ENCODE peak calls at places on chromosomes 4 and X, in ten cellular contexts. A is psoas muscle, V is esophagus muscularis mucosa, Y is AG09309, I is glutamatergic neuron, K is BE2C, Q is GM13976, U is endodermal cell, B is GM20000, C is H9. N is an unnamed sample.

GRCh38 chrX:28170713-28171112 is 189.5 kb upstream of the DCAF8L1 start:
- DNase-seq in V (no peak), B (no peak), U (no peak), K (no peak), A (no peak), Y (no peak), Q (no peak), C (no peak), I (no peak), N (no peak)

GRCh38 chr4:2478220-2478619 is 9.3 kb downstream of the RNF4 start:
- DNase-seq in Q (no peak), Y (no peak), U (no peak), C (no peak), K (no peak), V (no peak), I (no peak), A (no peak), B (no peak), N (no peak)

GRCh38 chrX:19593684-19594083 is 78.4 kb upstream of the MAP3K15 start:
- DNase-seq in I (no peak), K (peak), V (no peak), Q (no peak), A (no peak), B (peak), Y (no peak), U (no peak), C (no peak), N (peak)

GRCh38 chr4:77619408-77619807 is 13.8 kb downstream of the CXCL13 start:
- DNase-seq in U (no peak), B (no peak), K (no peak), C (no peak), I (no peak), A (no peak), Y (no peak), V (no peak), Q (no peak), N (no peak)

GRCh38 chr4:5970381-5971076 is 47.7 kb downstream of the C4orf50 start:
- DNase-seq in Y (no peak), Q (no peak), C (no peak), K (no peak), U (peak), A (no peak), B (no peak), I (no peak), V (no peak), N (no peak)

GRCh38 chrX:39261446-39262147 is 460.3 kb downstream of the MID1IP1 start:
- DNase-seq in I (no peak), B (peak), Y (no peak), U (peak), C (no peak), A (no peak), Q (peak), V (no peak), K (peak), N (no peak)

GRCh38 chrX:79413009-79413408 is 45.9 kb upstream of the ITM2A start:
- DNase-seq in I (no peak), U (no peak), A (no peak), V (no peak), B (peak), Y (no peak), Q (peak), C (no peak), K (no peak), N (no peak)

GRCh38 chr4:149145803-149146202 is 669.8 kb downstream of the IQCM start:
- DNase-seq in B (no peak), Q (no peak), A (no peak), C (no peak), V (no peak), I (no peak), Y (peak), K (no peak), U (no peak), N (no peak)

GRCh38 chrX:15947648-15948317 is 93.2 kb upstream of the AP1S2 start:
- DNase-seq in K (no peak), Q (no peak), U (peak), I (no peak), Y (peak), V (no peak), B (no peak), C (peak), A (no peak), N (peak)

GRCh38 chr4:118112647-118113046 is 78.4 kb downstream of the NDST3 start:
- DNase-seq in B (no peak), U (no peak), A (no peak), V (no peak), I (no peak), Q (no peak), C (no peak), Y (no peak), K (no peak), N (no peak)

GRCh38 chr4:134001057-134001456 is 200.5 kb downstream of the PABPC4L start:
- DNase-seq in I (no peak), A (no peak), V (no peak), U (no peak), K (no peak), B (no peak), Q (no peak), C (no peak), Y (no peak), N (no peak)

GRCh38 chr4:169407217-169407845 is 136.6 kb upstream of the SH3RF1 start:
- DNase-seq in Q (no peak), K (no peak), I (no peak), Y (no peak), C (no peak), B (no peak), U (peak), A (no peak), V (no peak), N (no peak)

GRCh38 chr4:26048378-26048882 is 134.4 kb downstream of the SMIM20 start:
- DNase-seq in K (no peak), I (no peak), Y (peak), V (no peak), C (no peak), U (no peak), A (peak), B (no peak), Q (no peak), N (peak)

GRCh38 chr4:183430987-183431347 is 13.5 kb upstream of the CDKN2AIP start:
- DNase-seq in B (no peak), V (no peak), Q (no peak), U (no peak), A (no peak), Y (no peak), I (no peak), C (no peak), K (no peak), N (no peak)

DNA sequence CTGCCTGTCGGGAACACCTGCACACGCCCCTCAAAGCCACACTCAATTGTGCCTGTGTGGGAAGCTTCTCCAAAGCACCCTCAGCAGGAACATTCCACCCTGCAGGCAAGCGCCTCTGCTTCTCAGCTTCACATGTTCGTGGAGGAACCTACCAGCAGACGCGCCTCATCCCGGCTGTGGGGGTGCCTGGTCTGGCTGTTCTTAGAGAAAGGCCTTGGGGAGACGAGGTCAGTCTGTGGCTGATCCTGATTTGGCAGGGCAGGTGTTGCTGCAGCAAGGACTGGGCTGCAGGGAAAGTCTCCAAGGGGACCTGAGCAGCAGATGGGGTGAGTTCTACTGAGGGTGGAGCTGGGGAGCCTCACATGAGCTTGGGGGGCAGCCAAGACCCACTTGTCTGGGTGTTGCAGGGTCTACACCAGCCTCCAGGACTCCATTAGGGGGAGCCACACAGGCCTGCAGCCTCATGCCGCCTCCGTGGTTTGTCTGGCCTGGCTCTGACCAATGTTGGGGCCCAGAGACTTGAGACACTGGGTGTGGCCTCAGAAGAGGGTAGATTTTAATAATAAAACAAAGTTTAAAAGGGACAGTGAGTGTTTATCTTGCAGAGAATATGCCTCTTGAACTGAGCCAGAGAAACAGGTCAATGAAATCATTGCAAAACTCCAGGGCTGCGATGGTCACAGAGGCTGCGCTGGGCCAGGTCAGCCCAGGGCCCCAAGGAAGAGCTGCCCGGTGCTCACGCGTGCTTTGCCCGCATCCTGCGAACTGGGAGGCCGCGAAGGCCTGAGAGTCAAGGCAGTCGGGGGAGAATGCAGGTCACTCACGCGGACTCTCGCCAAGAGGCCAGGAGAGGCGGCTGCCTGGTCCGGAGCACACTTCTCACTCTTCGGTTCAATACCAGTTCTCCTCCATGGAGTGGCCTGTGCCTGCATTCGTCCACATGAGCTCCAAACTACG is 21.1 kb downstream of the RNF212 start:
- DNase-seq in K (no peak), C (peak), V (no peak), B (no peak), U (peak), Y (no peak), A (no peak), Q (no peak), I (no peak), N (no peak)
- TF ChIP-seq CTCF in K (peak), C (peak), V (no peak), B (peak), U (peak), Y (no peak), A (no peak), Q (no peak), I (no peak), N (no peak)

GRCh38 chrX:139967300-139967699 is 2.0 kb upstream of the CXorf66 start:
- DNase-seq in B (peak), Q (peak), Y (no peak), V (no peak), K (peak), C (no peak), A (no peak), U (peak), I (no peak), N (no peak)
- TF ChIP-seq CTCF in B (no peak), Q (no peak), Y (peak), V (no peak), K (peak), C (peak), A (no peak), U (peak), I (no peak), N (no peak)

GRCh38 chrX:2656243-2656836 is 34.8 kb upstream of the CD99 start:
- DNase-seq in K (no peak), Y (no peak), U (peak), B (no peak), C (no peak), A (no peak), V (no peak), I (no peak), Q (no peak), N (no peak)

GRCh38 chrX:2650037-2650436 is 41.1 kb upstream of the CD99 start:
- DNase-seq in Y (no peak), V (no peak), U (no peak), C (no peak), B (no peak), Q (no peak), A (no peak), I (no peak), K (no peak), N (no peak)

GRCh38 chrX:2650865-2651264 is 40.2 kb upstream of the CD99 start:
- DNase-seq in U (no peak), Q (no peak), C (no peak), V (no peak), A (no peak), I (no peak), B (no peak), K (no peak), Y (no peak), N (no peak)

GRCh38 chrX:2654436-2655340 is 36.4 kb upstream of the CD99 start:
- DNase-seq in V (no peak), A (no peak), K (no peak), Q (no peak), U (peak), C (no peak), B (no peak), Y (no peak), I (no peak), N (no peak)

DNA sequence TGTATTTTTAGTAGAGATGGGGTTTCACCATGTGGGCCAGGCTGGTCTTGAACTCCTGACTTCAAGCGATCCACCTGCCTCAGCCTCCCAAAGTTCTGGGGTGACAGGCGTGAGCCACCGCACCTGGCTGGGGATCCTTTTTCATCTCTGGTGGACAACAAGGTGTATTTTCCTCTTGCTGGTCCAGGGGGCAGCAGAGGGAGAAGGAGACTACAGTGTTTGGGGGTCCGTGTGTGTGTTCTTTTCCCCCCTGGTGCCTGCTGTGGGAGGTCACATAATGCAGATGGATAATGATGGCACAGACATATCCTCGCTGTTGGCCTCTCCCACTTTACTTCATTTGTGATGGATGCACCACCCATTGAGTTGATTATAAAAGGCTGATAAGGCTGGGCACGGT is 39.0 kb upstream of the CD99 start:
- DNase-seq in Q (no peak), A (no peak), Y (no peak), V (no peak), I (no peak), C (peak), U (peak), K (no peak), B (no peak), N (no peak)
- TF ChIP-seq CTCF in Q (no peak), A (no peak), Y (no peak), V (no peak), I (no peak), C (peak), U (peak), K (no peak), B (no peak), N (no peak)

GRCh38 chrX:307261-308111 is 11.1 kb downstream of the GTPBP6 start:
- DNase-seq in B (no peak), I (no peak), A (peak), Y (no peak), C (no peak), U (no peak), Q (peak), K (no peak), V (no peak), N (no peak)
- TF ChIP-seq CTCF in B (no peak), I (no peak), A (no peak), Y (no peak), C (peak), U (peak), Q (no peak), K (no peak), V (no peak), N (no peak)

GRCh38 chrX:71616672-71617529 is 1.4 kb downstream of the CXCR3 start:
- DNase-seq in U (peak), I (no peak), K (no peak), Y (no peak), Q (peak), V (no peak), B (no peak), C (peak), A (no peak), N (no peak)
- TF ChIP-seq CTCF in U (peak), I (no peak), K (no peak), Y (no peak), Q (no peak), V (no peak), B (no peak), C (peak), A (no peak), N (no peak)

DNA sequence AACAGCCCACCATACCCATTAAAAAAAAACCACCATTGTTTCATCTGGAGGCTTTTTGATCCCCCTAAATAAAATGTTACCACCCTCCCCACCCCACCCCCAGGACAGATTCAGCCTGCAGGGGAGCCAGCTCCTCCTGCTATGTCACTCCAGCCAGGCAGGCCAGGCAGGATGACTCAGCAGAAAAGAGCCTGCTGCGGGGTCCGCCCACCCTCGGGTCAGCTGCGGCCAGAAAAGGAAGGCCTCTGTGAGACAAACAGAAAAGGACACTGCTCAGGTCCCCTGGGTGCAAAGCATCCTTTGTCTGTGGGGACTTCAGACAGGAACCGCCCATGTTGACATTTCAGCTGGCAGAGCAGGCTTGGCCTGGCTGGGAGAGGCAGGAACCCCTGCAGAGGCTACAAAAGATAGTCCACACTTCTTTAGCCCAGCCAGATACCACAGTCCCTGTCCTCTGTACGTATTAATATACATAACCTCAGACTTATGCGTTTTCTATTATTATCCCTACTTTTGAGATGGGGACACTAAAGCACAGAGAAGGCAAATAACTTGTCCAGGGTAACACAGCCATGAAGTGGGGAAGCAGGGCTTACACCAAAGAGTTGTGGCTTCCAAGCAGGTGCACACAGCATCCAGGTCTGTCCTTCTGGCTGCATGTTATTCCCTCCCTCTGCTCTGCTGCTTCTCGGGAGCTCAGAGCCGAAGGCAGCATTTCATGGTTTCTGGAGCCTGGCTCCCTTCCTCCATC is 147.7 kb downstream of the CPEB2 start:
- DNase-seq in B (peak), I (peak), Q (peak), V (peak), C (peak), Y (peak), A (peak), U (peak), K (peak), N (peak)
- TF ChIP-seq CTCF in B (no peak), I (no peak), Q (no peak), V (no peak), C (no peak), Y (peak), A (no peak), U (no peak), K (no peak), N (no peak)

N was measured in testis.